ENCODE peak calls at places on chromosomes 4 and X, in five cellular contexts. W is sigmoid colon, O is DND-41, M is psoas muscle, H is Peyer's patch. V is an unnamed sample. For H3K36me3, the result is how much of the 10 kb centered on the place peaks cover.

GRCh38 chrX:48540015-48540350 is 469 bp downstream of the TBC1D25 start:
- DNase-seq in M (no peak), O (peak), W (no peak), H (no peak), V (peak)

GRCh38 chr4:119080721-119081541 is 54.7 kb upstream of the MYOZ2 start:
- DNase-seq in H (no peak), O (no peak), W (no peak), M (no peak), V (peak)

GRCh38 chrX:45980726-45981125 is 564.5 kb downstream of the ZNF674 start:
- DNase-seq in H (no peak), W (no peak), M (no peak), O (no peak), V (no peak)

GRCh38 chr4:150308824-150309472 is 230.7 kb downstream of the DCLK2 start:
- DNase-seq in H (no peak), W (no peak), O (no peak), M (no peak), V (peak)

GRCh38 chrX:53595266-53595810 is 91.2 kb downstream of the HUWE1 start:
- DNase-seq in O (no peak), H (no peak), W (no peak), M (no peak), V (no peak)

GRCh38 chr4:105092356-105092755 is 54.3 kb upstream of the TET2 start:
- DNase-seq in W (no peak), M (no peak), O (no peak), H (no peak), V (peak)

GRCh38 chr4:25770844-25771243 is 91.9 kb downstream of the SEL1L3 start:
- DNase-seq in H (no peak), O (no peak), M (no peak), W (no peak), V (no peak)

GRCh38 chrX:13364230-13364629 is 44.4 kb upstream of the ATXN3L start:
- DNase-seq in O (no peak), W (no peak), H (no peak), M (no peak), V (no peak)

GRCh38 chr4:72568959-72569718 is at the start of gene ADAMTS3:
- DNase-seq in W (peak), H (peak), M (peak), O (peak), V (peak)

GRCh38 chr4:108991929-108992328 is 229.1 kb upstream of the ETNPPL start:
- DNase-seq in W (no peak), O (no peak), M (no peak), H (no peak), V (peak)

GRCh38 chr4:99536148-99536728 is 25.4 kb downstream of the C4orf17 start:
- DNase-seq in O (no peak), W (no peak), H (no peak), M (no peak), V (no peak)

GRCh38 chr4:88660446-88661294 is 37.0 kb downstream of the NAP1L5 start:
- DNase-seq in H (no peak), O (no peak), W (no peak), M (no peak), V (no peak)

GRCh38 chr4:4792516-4792915 is 66.9 kb upstream of the MSX1 start:
- DNase-seq in M (no peak), W (no peak), O (no peak), H (no peak), V (no peak)

GRCh38 chr4:41177016-41177415 is 37.3 kb downstream of the APBB2 start:
- DNase-seq in W (no peak), O (no peak), H (no peak), M (no peak), V (peak)

GRCh38 chrX:104351173-104351769 is 96.5 kb upstream of the ESX1 start:
- DNase-seq in W (no peak), H (no peak), O (no peak), M (no peak), V (peak)

GRCh38 chrX:47232197-47232802 is 509 bp upstream of the USP11 start:
- DNase-seq in M (no peak), W (no peak), O (no peak), H (no peak), V (peak)

GRCh38 chr4:138512766-138513165 is 270.6 kb upstream of the SLC7A11 start:
- DNase-seq in M (no peak), O (no peak), H (no peak), W (no peak), V (no peak)

GRCh38 chrX:10512258-10512657 is 108.1 kb downstream of the MID1 start:
- DNase-seq in H (no peak), O (no peak), M (no peak), W (no peak), V (no peak)

GRCh38 chr4:94403735-94404134 is 48.0 kb upstream of the PDLIM5 start:
- DNase-seq in O (no peak), M (no peak), H (no peak), W (no peak), V (no peak)

GRCh38 chr4:184281231-184282139 is 63.8 kb upstream of the ENPP6 start:
- DNase-seq in H (no peak), W (no peak), O (no peak), M (no peak), V (no peak)

GRCh38 chr4:84597450-84597849 is 14.5 kb downstream of the CDS1 start:
- DNase-seq in H (no peak), M (no peak), W (no peak), O (no peak), V (peak)

GRCh38 chrX:47143894-47144625 is 442 bp downstream of the NDUFB11 start:
- DNase-seq in O (no peak), W (peak), M (peak), H (peak), V (peak)

GRCh38 chr4:99219072-99219471 is at the start of gene ADH6:
- DNase-seq in O (no peak), W (no peak), H (no peak), M (no peak), V (no peak)

GRCh38 chrX:19627533-19627932 is 112.2 kb upstream of the MAP3K15 start:
- DNase-seq in H (no peak), W (no peak), O (no peak), M (no peak), V (peak)

GRCh38 chr4:121112530-121112929 is 40.2 kb upstream of the NDNF start:
- DNase-seq in W (no peak), M (no peak), O (no peak), H (no peak), V (peak)

GRCh38 chrX:13194291-13195103 is 125.4 kb downstream of the ATXN3L start:
- DNase-seq in W (no peak), H (no peak), O (no peak), M (no peak), V (no peak)

GRCh38 chr4:74375824-74376426 is 11.0 kb downstream of the EREG start:
- DNase-seq in M (no peak), O (no peak), W (no peak), H (peak), V (no peak)

GRCh38 chr4:2472187-2472586 is 3.3 kb downstream of the RNF4 start:
- DNase-seq in M (no peak), O (no peak), W (no peak), H (no peak), V (peak)

GRCh38 chrX:134999469-134999868 is 8.7 kb downstream of the SMIM10 start:
- DNase-seq in W (no peak), H (no peak), M (no peak), O (no peak), V (peak)

GRCh38 chrX:19188566-19188965 is 66.3 kb upstream of the ADGRG2 start:
- DNase-seq in M (no peak), H (no peak), W (no peak), O (no peak), V (no peak)

GRCh38 chrX:43224496-43224895 is 431.6 kb upstream of the MAOA start:
- DNase-seq in H (no peak), W (no peak), O (no peak), M (no peak), V (peak)

GRCh38 chrX:22313757-22314156 is 41.0 kb downstream of the CBLL2 start:
- DNase-seq in W (no peak), M (no peak), H (no peak), O (no peak), V (no peak)

GRCh38 chr4:10033191-10033881 is 12.0 kb upstream of the SLC2A9 start:
- DNase-seq in O (no peak), M (peak), H (peak), W (peak), V (peak)

GRCh38 chrX:153884136-153885076 is 1.6 kb downstream of the L1CAM start:
- DNase-seq in W (no peak), O (no peak), H (no peak), M (no peak), V (peak)

GRCh38 chr4:48756689-48757220 is 23.3 kb downstream of the FRYL start:
- DNase-seq in H (no peak), O (no peak), M (no peak), W (no peak), V (peak)

GRCh38 chr4:180913750-180914149 is 1329.5 kb upstream of the TENM3 start:
- DNase-seq in M (no peak), H (no peak), W (no peak), O (no peak), V (peak)

GRCh38 chrX:13418126-13419091 is 98.6 kb upstream of the ATXN3L start:
- DNase-seq in H (no peak), O (no peak), M (no peak), W (no peak), V (peak)

GRCh38 chr4:48341776-48342558 is 638 bp downstream of the SLAIN2 start:
- DNase-seq in H (peak), W (peak), M (peak), O (peak), V (no peak)

GRCh38 chr4:151808120-151808529 is 47.3 kb upstream of the GATB start:
- DNase-seq in M (no peak), H (peak), W (no peak), O (no peak), V (peak)

GRCh38 chrX:15398874-15399273 is 14.7 kb upstream of the VEGFD start:
- DNase-seq in M (no peak), H (no peak), O (no peak), W (no peak), V (no peak)

GRCh38 chrX:131262738-131263679 is 26.1 kb downstream of the IGSF1 start:
- DNase-seq in W (no peak), H (no peak), M (no peak), O (peak), V (peak)
- TF ChIP-seq CTCF in W (no peak), H (no peak), M (peak), O (peak), V (peak)

DNA sequence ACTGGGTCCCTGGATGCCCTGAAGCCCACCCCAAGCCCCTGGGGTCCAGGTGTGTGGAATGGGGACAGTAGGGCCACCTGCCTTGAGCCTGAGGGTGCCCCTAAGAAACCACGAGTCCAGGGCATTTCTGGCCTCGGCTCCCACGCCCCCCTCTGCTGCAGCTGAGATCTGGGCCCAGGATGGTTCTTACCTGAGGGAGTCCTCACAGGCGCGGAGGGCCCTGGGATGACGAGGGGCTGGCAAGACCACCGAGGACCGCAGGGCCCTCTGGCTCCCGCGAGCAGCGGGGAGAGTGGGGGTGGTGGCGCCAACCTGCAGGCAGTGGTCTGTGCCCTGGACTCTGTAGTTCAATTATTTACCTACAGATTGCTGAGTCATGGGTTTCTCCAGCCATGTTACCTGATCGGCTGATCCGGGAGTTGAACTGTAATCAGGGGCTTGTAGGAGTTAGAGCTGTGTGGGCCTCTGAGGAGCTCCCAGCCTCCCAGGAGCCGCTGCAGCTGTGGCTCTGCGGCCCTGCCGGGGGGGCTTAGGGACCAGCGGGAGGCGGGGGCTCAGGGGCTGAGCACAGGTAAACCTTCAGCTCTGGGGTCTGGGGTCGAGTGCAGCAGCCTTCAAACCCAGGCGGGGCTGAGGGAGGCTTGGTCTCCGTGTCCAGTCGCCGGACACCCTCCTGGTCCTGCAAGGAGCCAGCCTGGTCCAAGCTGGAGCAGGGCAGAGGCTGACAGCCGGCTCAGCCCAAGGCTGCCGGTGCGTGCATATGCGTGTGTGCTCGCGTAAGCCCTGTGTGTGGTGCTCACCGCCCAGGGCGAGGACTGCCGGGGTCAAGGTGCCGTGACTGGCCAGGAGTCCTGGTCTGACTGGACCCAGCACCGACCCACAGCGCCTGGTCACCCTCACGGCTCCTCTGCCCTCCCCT is at the start of gene SLC26A1:
- DNase-seq in O (no peak), M (no peak), W (no peak), H (peak), V (no peak)
- H3K36me3 ChIP-seq in O (under half), M (under half), W (under half), H (under half), V (under half)

DNA sequence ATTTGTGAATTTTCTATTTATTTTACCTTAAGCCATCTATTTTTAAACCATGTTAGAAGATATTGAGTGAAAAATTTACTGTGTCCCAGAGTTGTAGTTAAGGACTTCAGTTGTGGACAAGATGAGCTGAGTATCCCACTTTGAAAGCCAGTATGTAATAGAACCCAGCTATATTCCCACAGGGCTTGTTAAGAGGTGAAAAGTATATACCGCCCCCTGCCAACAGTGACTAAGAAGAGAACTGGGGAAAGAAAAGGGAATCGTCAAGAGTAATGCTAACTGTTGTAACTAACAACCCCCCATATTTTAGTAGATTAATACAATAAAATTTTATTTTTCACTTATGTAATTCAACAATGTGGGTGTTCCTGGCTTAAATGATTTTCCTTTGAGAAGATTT is 250.3 kb upstream of the GIMD1 start:
- DNase-seq in M (no peak), H (no peak), W (no peak), O (no peak), V (peak)
- TF ChIP-seq CTCF in M (no peak), H (no peak), W (no peak), O (no peak), V (no peak)

DNA sequence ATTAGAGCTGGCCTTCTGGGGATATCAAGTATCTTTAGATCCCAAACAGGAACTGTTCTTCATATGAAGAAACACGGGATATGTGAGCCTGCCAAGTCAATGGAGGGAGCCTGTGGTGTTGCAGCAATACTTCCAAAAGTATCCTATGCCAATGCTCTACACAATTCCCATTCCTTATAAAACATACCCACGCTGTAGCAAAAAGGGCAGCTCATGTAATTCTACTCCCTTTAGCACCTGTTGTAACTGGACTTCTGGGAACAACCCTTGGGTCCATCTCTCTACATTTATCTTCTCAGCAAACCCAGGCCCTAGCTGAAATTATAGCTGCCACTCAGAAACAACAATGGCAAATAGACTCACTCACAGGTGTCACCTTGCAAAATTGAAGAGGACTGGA is 12.5 kb upstream of the NAF1 start:
- DNase-seq in O (no peak), H (no peak), W (no peak), M (no peak), V (no peak)
- H3K36me3 ChIP-seq in O (under half), H (under half), W (under half), M (under half), V (under half)

GRCh38 chr4:89739589-89739988 is 97.4 kb downstream of the SNCA start:
- DNase-seq in M (no peak), H (no peak), W (no peak), O (no peak), V (no peak)
- TF ChIP-seq CTCF in M (no peak), H (no peak), W (no peak), O (no peak), V (no peak)

GRCh38 chrX:23805379-23805778 is 22.4 kb downstream of the SAT1 start:
- DNase-seq in W (no peak), M (no peak), H (no peak), O (no peak), V (no peak)

GRCh38 chrX:23802431-23802830 is 19.5 kb downstream of the SAT1 start:
- DNase-seq in W (no peak), H (no peak), M (no peak), O (no peak), V (no peak)

GRCh38 chrX:23803931-23804381 is 21.0 kb downstream of the SAT1 start:
- DNase-seq in M (peak), O (no peak), H (no peak), W (peak), V (peak)

GRCh38 chrX:23799469-23800065 is 16.6 kb downstream of the SAT1 start:
- DNase-seq in O (no peak), H (no peak), W (no peak), M (no peak), V (no peak)

DNA sequence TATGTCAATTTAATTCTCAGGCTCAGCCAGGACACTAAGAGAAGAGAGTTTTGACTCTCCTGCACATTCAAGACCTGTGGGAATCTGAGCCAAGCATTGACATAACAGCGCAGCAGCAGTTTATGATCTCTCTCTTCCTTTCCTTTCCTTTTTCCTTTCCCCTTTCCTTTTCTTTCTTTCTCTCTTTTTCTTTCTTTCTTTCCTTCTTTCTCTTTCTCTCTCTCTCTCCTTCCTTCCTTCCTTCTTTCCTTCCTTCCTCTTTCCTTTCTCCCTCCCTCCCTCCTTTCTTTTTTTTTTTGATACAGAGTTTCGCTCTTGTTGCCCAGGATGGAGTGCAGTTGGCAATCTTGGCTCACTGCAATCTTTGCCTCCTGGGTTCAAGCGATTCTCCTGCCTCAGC is 21.6 kb downstream of the SAT1 start:
- DNase-seq in M (no peak), O (no peak), W (no peak), H (no peak), V (no peak)
- H3K36me3 ChIP-seq in M (under half), O (under half), W (under half), H (under half), V (under half)

GRCh38 chrX:78693547-78693946 is 34.4 kb upstream of the RTL3 start:
- DNase-seq in O (no peak), M (no peak), H (no peak), W (no peak), V (no peak)
- TF ChIP-seq CTCF in O (no peak), M (no peak), H (no peak), W (no peak), V (no peak)

DNA sequence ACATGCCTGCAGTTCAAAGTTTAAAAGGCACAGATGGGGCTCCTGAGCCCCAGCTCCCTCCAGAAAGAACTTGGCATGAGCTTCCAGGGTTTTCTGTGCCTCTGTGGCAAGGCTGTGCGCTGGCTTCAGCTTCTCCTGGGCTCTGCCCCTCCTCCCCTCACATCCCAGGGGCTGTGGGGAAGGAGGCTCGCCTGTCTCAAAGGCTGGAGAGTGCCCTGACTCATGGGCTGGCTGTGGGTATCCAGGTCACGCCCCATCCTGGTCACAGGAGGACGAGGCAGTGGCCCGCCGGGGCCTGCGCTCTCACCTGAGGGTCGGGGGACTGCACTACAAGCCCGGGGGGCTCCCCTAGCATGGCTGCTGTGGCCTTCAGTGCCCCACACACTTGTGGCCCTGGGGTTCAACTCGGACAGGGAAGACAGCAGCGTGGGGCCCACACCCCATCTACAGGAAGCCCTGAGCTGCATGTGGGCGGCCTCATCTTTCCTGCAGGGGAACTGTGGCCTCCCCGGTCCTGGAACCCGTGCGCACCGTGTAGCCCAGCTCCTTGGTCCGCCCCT is 17.9 kb downstream of the LRPAP1 start:
- DNase-seq in M (no peak), H (no peak), W (no peak), O (no peak), V (no peak)
- H3K36me3 ChIP-seq in M (under half), H (under half), W (half or more), O (half or more), V (under half)

DNA sequence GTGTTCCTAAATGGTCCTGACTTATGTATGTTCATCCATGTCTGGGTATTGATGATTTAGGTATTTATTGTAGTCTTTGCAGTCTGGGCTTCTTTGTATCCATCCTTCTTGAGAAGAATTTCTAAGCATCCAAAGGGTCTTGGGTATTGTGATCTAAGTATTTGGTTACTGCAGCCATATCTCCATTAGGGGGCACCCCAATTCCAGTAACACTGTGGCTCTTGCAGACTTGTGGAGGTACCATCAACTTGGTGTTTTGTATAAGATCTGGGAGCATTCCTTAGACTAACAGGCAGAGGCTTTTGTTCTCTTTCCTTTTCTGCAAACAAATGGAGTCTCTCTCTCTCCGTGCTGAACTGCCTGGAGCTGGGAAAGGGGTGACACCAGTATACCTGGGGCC is 113.7 kb upstream of the NEXMIF start:
- DNase-seq in W (no peak), H (no peak), M (no peak), O (peak), V (peak)
- TF ChIP-seq CTCF in W (no peak), H (peak), M (no peak), O (peak), V (no peak)